ENCODE peak calls at places on chromosome 4, in seven cellular contexts. H, Z, W, T, O, L and Y are unnamed samples.

GRCh38 chr4:7323872-7324650 is 110.7 kb downstream of the PSAPL1 start:
- ATAC-seq in H (no peak), Z (no peak), W (peak), T (peak), O (no peak), L (peak), Y (peak)

GRCh38 chr4:111775908-111776307 is 369.3 kb upstream of the FAM241A start:
- ATAC-seq in H (no peak), Z (no peak), W (no peak), T (no peak), O (no peak), L (no peak), Y (peak)

GRCh38 chr4:113636438-113636818 is 125.1 kb downstream of the CAMK2D start:
- ATAC-seq in H (peak), Z (peak), W (no peak), T (no peak), O (peak), L (peak), Y (no peak)

GRCh38 chr4:110452546-110452945 is 23.4 kb upstream of the ENPEP start:
- ATAC-seq in H (no peak), Z (no peak), W (no peak), T (no peak), O (no peak), L (peak), Y (no peak)

GRCh38 chr4:38958453-38958852 is 73.8 kb downstream of the TMEM156 start:
- ATAC-seq in H (peak), Z (no peak), W (no peak), T (no peak), O (no peak), L (no peak), Y (no peak)

GRCh38 chr4:69995526-69996016 is at the start of gene STATH:
- ATAC-seq in H (no peak), Z (no peak), W (no peak), T (no peak), O (no peak), L (no peak), Y (no peak)

GRCh38 chr4:94274912-94275311 is 67.2 kb downstream of the SMARCAD1 start:
- ATAC-seq in H (no peak), Z (no peak), W (no peak), T (no peak), O (no peak), L (no peak), Y (peak)

GRCh38 chr4:13522282-13523104 is 21.8 kb downstream of the NKX3-2 start:
- ATAC-seq in H (peak), Z (no peak), W (no peak), T (no peak), O (no peak), L (peak), Y (peak)

GRCh38 chr4:38100474-38101255 is 140.5 kb downstream of the PTTG2 start:
- ATAC-seq in H (no peak), Z (no peak), W (no peak), T (no peak), O (no peak), L (no peak), Y (no peak)

GRCh38 chr4:123288309-123289025 is 108.1 kb upstream of the SPRY1 start:
- ATAC-seq in H (peak), Z (no peak), W (no peak), T (no peak), O (no peak), L (no peak), Y (no peak)

GRCh38 chr4:145154573-145154972 is 25.8 kb downstream of the OTUD4 start:
- ATAC-seq in H (peak), Z (peak), W (peak), T (peak), O (no peak), L (peak), Y (peak)

GRCh38 chr4:169975837-169976796 is 50.1 kb downstream of the MFAP3L start:
- ATAC-seq in H (no peak), Z (no peak), W (no peak), T (no peak), O (no peak), L (no peak), Y (peak)

GRCh38 chr4:154617820-154618317 is 5.4 kb upstream of the FGG start:
- ATAC-seq in H (no peak), Z (no peak), W (no peak), T (no peak), O (no peak), L (no peak), Y (no peak)